ENCODE peak calls at places on chromosomes 13 and 19, in five cellular contexts. Q is cardiac fibroblast, E is NCI-H2081, C is HTR-8/SVneo, F is naive B cell. N is an unnamed sample.

GRCh38 chr19:48619692-48620565 is 623 bp downstream of the SPHK2 start:
- DNase-seq in Q (peak), E (no peak), C (no peak), F (no peak), N (peak)

GRCh38 chr13:20609145-20609544 is 42.2 kb downstream of the IFT88 start:
- DNase-seq in Q (peak), E (no peak), C (no peak), F (no peak), N (peak)

GRCh38 chr19:27718262-27718661 is 1494.7 kb downstream of the UQCRFS1 start:
- DNase-seq in Q (no peak), E (no peak), C (no peak), F (no peak), N (no peak)

GRCh38 chr19:15107056-15108010 is at the start of gene SYDE1:
- DNase-seq in Q (peak), E (no peak), C (peak), F (no peak), N (peak)

GRCh38 chr13:49258097-49258796 is 10.5 kb downstream of the CDADC1 start:
- DNase-seq in Q (no peak), E (no peak), C (no peak), F (peak), N (no peak)

GRCh38 chr13:94950303-94950702 is 238.0 kb upstream of the SOX21 start:
- DNase-seq in Q (no peak), E (no peak), C (no peak), F (no peak), N (no peak)

GRCh38 chr13:51674276-51674675 is 90.0 kb downstream of the WDFY2 start:
- DNase-seq in Q (no peak), E (no peak), C (no peak), F (no peak), N (no peak)

GRCh38 chr19:35528218-35529038 is at the start of gene SBSN:
- DNase-seq in Q (peak), E (no peak), C (no peak), F (no peak), N (peak)

GRCh38 chr13:42702726-42703125 is 78.7 kb upstream of the FAM216B start:
- DNase-seq in Q (no peak), E (no peak), C (no peak), F (no peak), N (no peak)

GRCh38 chr13:77820431-77821149 is 98.0 kb downstream of the EDNRB start:
- DNase-seq in Q (no peak), E (no peak), C (no peak), F (no peak), N (peak)

GRCh38 chr19:46416077-46416709 is 2.8 kb upstream of the CCDC8 start:
- DNase-seq in Q (peak), E (peak), C (peak), F (no peak), N (peak)

GRCh38 chr13:37775871-37776270 is 93.7 kb downstream of the TRPC4 start:
- DNase-seq in Q (peak), E (no peak), C (no peak), F (no peak), N (peak)

GRCh38 chr19:47145639-47146486 is 15.2 kb downstream of the SAE1 start:
- DNase-seq in Q (no peak), E (no peak), C (no peak), F (no peak), N (no peak)

GRCh38 chr19:6482343-6482686 is 728 bp upstream of the DENND1C start:
- DNase-seq in Q (no peak), E (no peak), C (no peak), F (no peak), N (no peak)

GRCh38 chr13:24683833-24684599 is 3.8 kb downstream of the ATP12A start:
- DNase-seq in Q (peak), E (peak), C (peak), F (peak), N (peak)

GRCh38 chr13:35954207-35954560 is 177.0 kb downstream of the DCLK1 start:
- DNase-seq in Q (no peak), E (peak), C (no peak), F (no peak), N (no peak)

GRCh38 chr13:113941571-113942191 is 32.2 kb downstream of the C13orf46 start:
- DNase-seq in Q (no peak), E (no peak), C (no peak), F (no peak), N (no peak)

GRCh38 chr19:42313096-42313839 is at the start of gene TMEM145:
- DNase-seq in Q (peak), E (peak), C (peak), F (no peak), N (peak)

GRCh38 chr13:30222253-30222652 is 85.1 kb downstream of the KATNAL1 start:
- DNase-seq in Q (peak), E (no peak), C (no peak), F (no peak), N (peak)

GRCh38 chr13:74046461-74046860 is 87.7 kb downstream of the KLF12 start:
- DNase-seq in Q (no peak), E (no peak), C (no peak), F (no peak), N (no peak)

GRCh38 chr19:42606660-42607351 is 12.1 kb upstream of the CEACAM8 start:
- DNase-seq in Q (peak), E (peak), C (peak), F (peak), N (peak)

GRCh38 chr13:72166102-72166660 is 299.2 kb upstream of the DACH1 start:
- DNase-seq in Q (peak), E (no peak), C (no peak), F (no peak), N (peak)

GRCh38 chr13:99294198-99294597 is 13.0 kb downstream of the GPR183 start:
- DNase-seq in Q (no peak), E (no peak), C (no peak), F (no peak), N (no peak)

GRCh38 chr19:8571006-8571411 is 6.2 kb downstream of the MYO1F start:
- DNase-seq in Q (peak), E (no peak), C (peak), F (no peak), N (peak)

GRCh38 chr19:33134571-33135041 is 2.7 kb downstream of the WDR88 start:
- DNase-seq in Q (no peak), E (no peak), C (no peak), F (no peak), N (no peak)

GRCh38 chr19:53328967-53329366 is 4.6 kb upstream of the ZNF845 start:
- DNase-seq in Q (peak), E (no peak), C (no peak), F (peak), N (no peak)

GRCh38 chr19:15123900-15124299 is 16.7 kb downstream of the SYDE1 start:
- DNase-seq in Q (no peak), E (no peak), C (no peak), F (no peak), N (peak)

GRCh38 chr13:20703785-20704458 is 423 bp downstream of the IL17D start:
- DNase-seq in Q (peak), E (peak), C (peak), F (peak), N (peak)

GRCh38 chr13:76570485-76570884 is 315.7 kb downstream of the KCTD12 start:
- DNase-seq in Q (no peak), E (no peak), C (no peak), F (no peak), N (no peak)

GRCh38 chr13:30819136-30819875 is 84.0 kb downstream of the ALOX5AP start:
- DNase-seq in Q (no peak), E (no peak), C (no peak), F (no peak), N (no peak)

GRCh38 chr19:14670408-14670807 is 4.2 kb downstream of the ADGRE3 start:
- DNase-seq in Q (no peak), E (no peak), C (no peak), F (no peak), N (no peak)

GRCh38 chr13:53732664-53733063 is 704.1 kb downstream of the OLFM4 start:
- DNase-seq in Q (no peak), E (no peak), C (no peak), F (no peak), N (no peak)

GRCh38 chr13:99323488-99323887 is 16.3 kb upstream of the GPR183 start:
- DNase-seq in Q (peak), E (no peak), C (no peak), F (no peak), N (peak)

GRCh38 chr13:80574113-80574512 is 233.2 kb upstream of the SPRY2 start:
- DNase-seq in Q (no peak), E (no peak), C (no peak), F (no peak), N (no peak)

GRCh38 chr13:24253520-24254150 is 55.7 kb upstream of the C1QTNF9 start:
- DNase-seq in Q (no peak), E (no peak), C (no peak), F (no peak), N (no peak)